ENCODE peak calls at places on chromosomes 4 and X, in eight cellular contexts. C is coronary artery, H is GM12878, A is kidney epithelial cell, Q is foreskin fibroblast, P is DND-41, W is AG10803, V is psoas muscle. U is an unnamed sample.

GRCh38 chr4:106041294-106042002 is 146.2 kb downstream of the NPNT start:
- DNase-seq in C (no peak), H (no peak), A (no peak), Q (no peak), P (no peak), W (no peak), V (no peak), U (no peak)

GRCh38 chr4:2785613-2786012 is 7.3 kb upstream of the SH3BP2 start:
- DNase-seq in C (peak; percentile 24), H (peak; percentile 48), A (no peak), Q (no peak), P (peak; percentile 34), W (no peak), V (no peak), U (no peak)

GRCh38 chr4:81647388-81647787 is 175.7 kb upstream of the RASGEF1B start:
- DNase-seq in C (no peak), H (no peak), A (no peak), Q (no peak), P (no peak), W (no peak), V (no peak), U (no peak)

GRCh38 chr4:25943312-25943711 is 29.3 kb downstream of the SMIM20 start:
- DNase-seq in C (no peak), H (no peak), A (no peak), Q (no peak), P (no peak), W (peak; percentile 69), V (no peak), U (no peak)

GRCh38 chr4:122890142-122890769 is 32.1 kb downstream of the NUDT6 start:
- DNase-seq in C (no peak), H (no peak), A (no peak), Q (no peak), P (no peak), W (no peak), V (no peak), U (no peak)

GRCh38 chr4:153950100-153950979 is 161.5 kb upstream of the SFRP2 start:
- DNase-seq in C (no peak), H (no peak), A (peak; percentile 68), Q (no peak), P (peak; percentile 80), W (no peak), V (no peak), U (no peak)

GRCh38 chr4:95167809-95168208 is 381.0 kb downstream of the UNC5C start:
- DNase-seq in C (no peak), H (no peak), A (no peak), Q (no peak), P (no peak), W (no peak), V (no peak), U (no peak)

GRCh38 chrX:80335062-80335830 is 85.0 kb upstream of the TENT5D start:
- DNase-seq in C (no peak), H (no peak), A (no peak), Q (no peak), P (no peak), W (peak; percentile 17), V (peak; percentile 32), U (no peak)

GRCh38 chrX:116272328-116272727 is 101.8 kb downstream of the AGTR2 start:
- DNase-seq in C (no peak), H (no peak), A (peak; percentile 72), Q (peak; percentile 38), P (no peak), W (peak; percentile 95), V (no peak), U (no peak)

GRCh38 chr4:57040510-57040909 is 61.8 kb downstream of the POLR2B start:
- DNase-seq in C (no peak), H (no peak), A (no peak), Q (no peak), P (no peak), W (no peak), V (no peak), U (no peak)

GRCh38 chr4:101019941-101020401 is 327.4 kb downstream of the PPP3CA start:
- DNase-seq in C (no peak), H (peak; percentile 45), A (no peak), Q (no peak), P (peak; percentile 35), W (no peak), V (no peak), U (no peak)

GRCh38 chr4:24837296-24837695 is 41.9 kb downstream of the SOD3 start:
- DNase-seq in C (no peak), H (no peak), A (no peak), Q (no peak), P (no peak), W (no peak), V (no peak), U (no peak)

GRCh38 chr4:189785257-189785656 is 155.4 kb upstream of the FRG1 start:
- DNase-seq in C (no peak), H (no peak), A (no peak), Q (no peak), P (peak; percentile 49), W (no peak), V (no peak), U (no peak)

GRCh38 chrX:139094671-139095592 is 383.4 kb upstream of the FGF13 start:
- DNase-seq in C (no peak), H (no peak), A (peak; percentile 48), Q (no peak), P (no peak), W (peak; percentile 50), V (no peak), U (no peak)

GRCh38 chrX:108199691-108200090 is 108.1 kb downstream of the ATG4A start:
- DNase-seq in C (no peak), H (no peak), A (no peak), Q (peak; percentile 23), P (peak; percentile 3), W (peak; percentile 6), V (no peak), U (no peak)

GRCh38 chr4:140286503-140286902 is 86.9 kb upstream of the SCOC start:
- DNase-seq in C (no peak), H (no peak), A (no peak), Q (peak; percentile 59), P (no peak), W (peak; percentile 69), V (peak; percentile 36), U (no peak)

DNA sequence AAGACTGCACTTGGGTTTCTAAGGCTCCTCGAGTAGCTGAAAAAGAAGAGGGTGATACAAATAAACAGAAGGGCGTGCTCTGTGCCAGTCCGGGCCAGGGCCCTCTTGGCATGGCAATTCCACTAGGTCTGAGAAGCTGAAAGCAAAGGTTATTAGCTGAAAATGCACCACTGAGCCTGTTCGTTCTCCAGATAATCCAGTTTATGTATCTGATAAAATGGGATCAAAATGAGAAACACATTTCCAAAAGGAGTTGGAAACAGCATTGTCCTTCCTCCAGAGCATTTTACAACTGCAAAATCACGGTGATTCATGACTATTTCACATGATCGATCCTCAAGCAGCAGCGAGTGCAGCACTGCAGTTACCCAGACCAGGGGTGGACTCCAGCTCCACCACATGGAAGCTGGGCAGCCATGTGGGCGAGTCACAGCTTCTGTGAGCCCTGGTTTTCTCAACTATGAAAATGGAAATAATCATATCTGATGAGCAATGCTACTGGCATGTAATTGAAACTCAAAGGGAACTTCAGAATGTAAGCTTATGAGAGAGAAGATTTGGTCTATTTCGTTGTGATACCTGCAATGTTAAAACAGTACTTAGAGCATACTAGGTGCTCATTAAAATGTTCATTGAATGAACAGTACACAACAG is 78.7 kb upstream of the MSX1 start:
- DNase-seq in C (no peak), H (no peak), A (no peak), Q (peak; percentile 76), P (no peak), W (peak; percentile 88), V (no peak), U (no peak)
- TF ChIP-seq CTCF in C (no peak), H (no peak), A (no peak), Q (peak; percentile 25), P (no peak), W (peak; percentile 43), V (no peak), U (no peak)

DNA sequence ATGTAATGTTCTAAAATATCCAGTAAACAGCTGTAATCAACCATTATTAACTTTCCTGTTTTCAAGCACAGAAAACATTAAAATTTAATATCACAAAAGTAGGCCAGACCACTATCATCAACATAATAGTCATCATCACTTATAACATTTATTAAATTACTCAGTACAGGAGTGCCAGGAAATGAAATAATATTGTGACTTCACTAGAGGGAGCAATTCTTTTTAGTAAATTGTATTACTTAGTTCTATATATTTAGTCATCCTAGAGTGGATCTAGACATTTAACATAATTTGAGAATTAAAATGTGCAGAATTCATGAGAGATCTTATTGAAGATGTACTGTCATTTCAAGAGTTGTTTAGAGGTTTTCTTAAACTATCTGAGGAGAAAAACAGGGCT is 33.6 kb downstream of the PITX2 start:
- DNase-seq in C (no peak), H (no peak), A (no peak), Q (no peak), P (no peak), W (peak; percentile 14), V (no peak), U (no peak)
- TF ChIP-seq CTCF in C (no peak), H (no peak), A (peak; percentile 12), Q (peak; percentile 10), P (peak; percentile 37), W (peak; percentile 45), V (peak; percentile 15), U (no peak)

GRCh38 chrX:12463873-12464272 is 325.6 kb downstream of the FRMPD4 start:
- DNase-seq in C (no peak), H (no peak), A (no peak), Q (no peak), P (no peak), W (no peak), V (no peak), U (no peak)

GRCh38 chrX:12460929-12461328 is 322.7 kb downstream of the FRMPD4 start:
- DNase-seq in C (no peak), H (no peak), A (no peak), Q (no peak), P (no peak), W (no peak), V (no peak), U (no peak)

DNA sequence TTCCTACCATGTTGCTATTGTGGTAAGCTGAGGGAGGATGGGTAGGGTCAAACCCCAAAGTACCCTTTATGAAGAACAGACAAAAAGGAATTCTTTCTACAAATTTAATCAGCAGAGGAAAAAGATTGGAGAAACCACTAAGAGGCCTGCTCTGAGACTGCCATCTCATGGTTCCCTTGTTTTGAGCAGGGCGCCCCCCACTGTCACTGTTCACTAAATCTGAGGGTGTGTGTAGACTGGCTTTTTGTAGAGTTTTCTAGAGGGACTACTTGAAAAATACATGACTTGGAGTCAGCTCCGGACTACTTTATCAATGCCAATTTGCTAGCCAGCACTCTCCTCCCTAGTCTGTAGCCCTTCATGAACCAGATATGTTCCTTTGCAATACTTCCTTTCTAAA is 324.8 kb downstream of the FRMPD4 start:
- DNase-seq in C (no peak), H (no peak), A (no peak), Q (no peak), P (no peak), W (no peak), V (no peak), U (no peak)
- TF ChIP-seq CTCF in C (no peak), H (no peak), A (no peak), Q (no peak), P (no peak), W (no peak), V (no peak), U (no peak)

DNA sequence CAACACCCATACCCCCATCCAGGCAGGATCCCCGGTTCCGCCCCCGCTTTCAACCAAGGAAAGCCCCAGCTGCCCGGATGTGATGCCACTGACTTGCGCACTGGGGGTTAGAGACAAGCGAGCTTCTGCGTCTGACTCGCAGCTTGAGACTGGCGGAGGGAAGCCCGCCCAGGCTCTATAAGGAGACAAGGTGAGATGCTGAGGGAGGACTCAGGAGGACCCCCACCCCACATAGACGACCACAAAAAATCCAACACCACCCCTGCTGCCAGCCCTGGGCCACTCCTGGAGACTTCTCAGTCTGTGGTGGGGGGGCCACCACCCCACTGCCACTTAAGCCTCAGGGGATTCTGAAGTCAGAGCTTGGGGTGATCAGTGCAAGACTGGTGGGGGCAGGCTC is at the start of gene MAGEA4:
- DNase-seq in C (no peak), H (no peak), A (no peak), Q (no peak), P (no peak), W (no peak), V (no peak), U (no peak)
- TF ChIP-seq CTCF in C (no peak), H (no peak), A (no peak), Q (no peak), P (no peak), W (no peak), V (no peak), U (no peak)